ENCODE peak calls at places on chromosomes 7 and 10, in nine cellular contexts. A, R, G, E, V, U, J, X and Q are unnamed samples. For H3K27me3, the result is how much of the 10 kb centered on the place peaks cover.

GRCh38 chr10:105691811-105692210 is 1050.7 kb downstream of the SORCS3 start:
- DNase-seq in A (no peak), R (no peak), G (peak), E (no peak), V (no peak), U (peak), J (no peak), X (no peak), Q (no peak)

GRCh38 chr10:72328045-72328828 is 26.5 kb downstream of the DNAJB12 start:
- DNase-seq in A (peak), R (peak), G (no peak), E (peak), V (no peak), U (peak), J (peak), X (peak), Q (peak)

GRCh38 chr10:110226555-110226925 is 19.1 kb downstream of the MXI1 start:
- DNase-seq in A (peak), R (peak), G (peak), E (peak), V (no peak), U (peak), J (peak), X (peak), Q (peak)

GRCh38 chr10:70448236-70448635 is 6.8 kb upstream of the NODAL start:
- DNase-seq in A (no peak), R (no peak), G (no peak), E (no peak), V (no peak), U (no peak), J (no peak), X (no peak), Q (no peak)

GRCh38 chr10:7248148-7248547 is 162.7 kb downstream of the SFMBT2 start:
- DNase-seq in A (no peak), R (no peak), G (no peak), E (no peak), V (no peak), U (no peak), J (no peak), X (no peak), Q (no peak)

GRCh38 chr7:24290004-24290641 is 6.1 kb downstream of the NPY start:
- DNase-seq in A (no peak), R (peak), G (peak), E (peak), V (no peak), U (peak), J (no peak), X (no peak), Q (no peak)

GRCh38 chr10:124523301-124523871 is 61.8 kb downstream of the LHPP start:
- DNase-seq in A (no peak), R (no peak), G (no peak), E (no peak), V (no peak), U (no peak), J (no peak), X (no peak), Q (peak)

GRCh38 chr10:51860257-51860656 is 160.9 kb upstream of the CSTF2T start:
- DNase-seq in A (peak), R (no peak), G (no peak), E (peak), V (no peak), U (no peak), J (no peak), X (peak), Q (peak)

GRCh38 chr7:127792528-127793342 is 140.7 kb downstream of the SND1 start:
- DNase-seq in A (no peak), R (peak), G (no peak), E (no peak), V (peak), U (peak), J (no peak), X (no peak), Q (no peak)

GRCh38 chr7:26155531-26156375 is 3.8 kb downstream of the NFE2L3 start:
- DNase-seq in A (no peak), R (no peak), G (no peak), E (peak), V (no peak), U (no peak), J (no peak), X (no peak), Q (no peak)

GRCh38 chr7:92717982-92718716 is 118.2 kb downstream of the CDK6 start:
- DNase-seq in A (peak), R (peak), G (no peak), E (peak), V (no peak), U (no peak), J (peak), X (peak), Q (peak)

GRCh38 chr10:88245974-88246511 is 337.1 kb downstream of the RNLS start:
- DNase-seq in A (no peak), R (no peak), G (no peak), E (peak), V (no peak), U (peak), J (no peak), X (peak), Q (peak)

GRCh38 chr10:17120711-17121110 is 8.9 kb downstream of the CUBN start:
- DNase-seq in A (no peak), R (no peak), G (no peak), E (no peak), V (no peak), U (peak), J (no peak), X (no peak), Q (no peak)

GRCh38 chr7:50954716-50955115 is 172.0 kb upstream of the GRB10 start:
- DNase-seq in A (no peak), R (no peak), G (no peak), E (no peak), V (no peak), U (no peak), J (no peak), X (no peak), Q (no peak)

GRCh38 chr10:26365681-26366327 is 72.3 kb upstream of the APBB1IP start:
- DNase-seq in A (no peak), R (no peak), G (no peak), E (no peak), V (no peak), U (no peak), J (no peak), X (no peak), Q (no peak)

GRCh38 chr10:132836832-132837540 is 51.0 kb upstream of the NKX6-2 start:
- DNase-seq in A (peak), R (peak), G (no peak), E (peak), V (peak), U (peak), J (no peak), X (peak), Q (peak)

GRCh38 chr10:132401396-132402168 is 4.6 kb downstream of the PWWP2B start:
- DNase-seq in A (no peak), R (peak), G (no peak), E (no peak), V (no peak), U (no peak), J (no peak), X (no peak), Q (peak)

GRCh38 chr10:43336641-43337318 is 34.7 kb upstream of the FXYD4 start:
- DNase-seq in A (no peak), R (no peak), G (no peak), E (no peak), V (no peak), U (no peak), J (no peak), X (no peak), Q (no peak)

GRCh38 chr7:101315336-101315735 is 6.3 kb downstream of the IFT22 start:
- DNase-seq in A (no peak), R (peak), G (peak), E (peak), V (no peak), U (no peak), J (no peak), X (no peak), Q (no peak)

GRCh38 chr10:29140991-29141390 is 147.9 kb upstream of the LYZL1 start:
- DNase-seq in A (no peak), R (no peak), G (no peak), E (peak), V (no peak), U (no peak), J (no peak), X (no peak), Q (no peak)

GRCh38 chr10:133230387-133231195 is 574 bp downstream of the UTF1 start:
- DNase-seq in A (no peak), R (no peak), G (no peak), E (no peak), V (no peak), U (no peak), J (no peak), X (no peak), Q (no peak)

GRCh38 chr10:62894156-62894555 is 78.0 kb upstream of the EGR2 start:
- DNase-seq in A (no peak), R (no peak), G (no peak), E (no peak), V (no peak), U (no peak), J (no peak), X (no peak), Q (no peak)

GRCh38 chr7:138313829-138314178 is 146.3 kb upstream of the TRIM24 start:
- DNase-seq in A (no peak), R (no peak), G (no peak), E (no peak), V (no peak), U (no peak), J (no peak), X (no peak), Q (no peak)

GRCh38 chr7:159138508-159138907 is 6.2 kb downstream of the VIPR2 start:
- DNase-seq in A (no peak), R (no peak), G (no peak), E (no peak), V (no peak), U (no peak), J (no peak), X (no peak), Q (no peak)

GRCh38 chr10:60388709-60389241 is 900 bp downstream of the ANK3 start:
- DNase-seq in A (no peak), R (no peak), G (no peak), E (no peak), V (no peak), U (no peak), J (no peak), X (no peak), Q (no peak)

GRCh38 chr7:24129597-24129996 is 154.4 kb upstream of the NPY start:
- DNase-seq in A (no peak), R (no peak), G (no peak), E (peak), V (no peak), U (no peak), J (no peak), X (no peak), Q (no peak)

GRCh38 chr10:59808896-59809643 is 55.8 kb upstream of the MRLN start:
- DNase-seq in A (peak), R (peak), G (peak), E (peak), V (peak), U (peak), J (peak), X (peak), Q (peak)

GRCh38 chr7:13841284-13841683 is 148.2 kb downstream of the ETV1 start:
- DNase-seq in A (no peak), R (no peak), G (no peak), E (no peak), V (no peak), U (no peak), J (no peak), X (no peak), Q (no peak)

GRCh38 chr10:80500572-80501380 is 36.9 kb upstream of the SH2D4B start:
- DNase-seq in A (peak), R (peak), G (no peak), E (no peak), V (no peak), U (peak), J (peak), X (no peak), Q (no peak)

GRCh38 chr7:144827581-144828139 is 8.2 kb downstream of the TPK1 start:
- DNase-seq in A (no peak), R (no peak), G (no peak), E (peak), V (no peak), U (no peak), J (no peak), X (no peak), Q (no peak)

GRCh38 chr10:79403441-79404230 is 41.8 kb downstream of the ZCCHC24 start:
- DNase-seq in A (peak), R (no peak), G (no peak), E (no peak), V (no peak), U (peak), J (peak), X (peak), Q (peak)

GRCh38 chr7:135414850-135415439 is 95.0 kb downstream of the CNOT4 start:
- DNase-seq in A (no peak), R (peak), G (peak), E (peak), V (peak), U (peak), J (no peak), X (no peak), Q (no peak)

GRCh38 chr7:418636-419280 is 100.9 kb downstream of the PDGFA start:
- DNase-seq in A (no peak), R (no peak), G (no peak), E (no peak), V (no peak), U (peak), J (no peak), X (peak), Q (peak)

DNA sequence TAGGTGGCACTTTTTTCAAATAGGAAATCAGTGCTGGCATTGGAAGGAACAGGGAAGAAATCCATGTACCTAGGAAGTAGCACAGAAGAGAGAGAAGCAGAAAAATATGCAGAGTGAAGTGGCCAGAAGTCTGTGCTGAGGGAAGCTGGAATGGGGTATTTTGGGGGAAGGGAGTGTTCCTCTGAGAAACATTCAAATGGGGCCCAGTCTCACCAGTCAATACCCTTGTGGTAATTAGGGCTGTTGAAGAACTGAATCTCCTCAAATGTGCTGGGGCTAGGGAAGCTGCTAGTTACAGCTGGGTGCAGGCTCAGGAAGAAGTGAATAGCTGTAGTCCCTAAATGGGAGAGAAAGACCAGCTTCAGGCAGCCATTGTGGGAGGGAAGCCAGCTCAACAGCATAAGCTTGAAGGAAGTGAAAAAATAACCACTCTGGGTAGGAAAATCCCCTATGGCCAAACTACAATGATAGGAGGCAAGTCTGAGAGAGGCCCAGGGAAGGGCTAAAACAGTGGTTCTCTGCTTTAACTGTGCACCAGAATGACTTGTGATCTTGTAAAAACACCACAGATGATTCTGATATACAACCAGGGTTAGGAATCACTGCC is 7.6 kb downstream of the NDST2 start:
- DNase-seq in A (no peak), R (no peak), G (no peak), E (no peak), V (no peak), U (no peak), J (no peak), X (no peak), Q (no peak)
- TF ChIP-seq POLR2A in A (no peak), R (no peak), G (no peak), E (no peak), V (no peak), U (no peak), J (no peak), X (no peak), Q (no peak)

GRCh38 chr10:18501610-18502009 is 149.8 kb downstream of the NSUN6 start:
- DNase-seq in A (no peak), R (no peak), G (no peak), E (no peak), V (no peak), U (no peak), J (no peak), X (no peak), Q (no peak)
- H3K27me3 ChIP-seq in A (under half), R (under half), G (under half), E (under half), V (under half), U (under half), J (under half), X (under half), Q (under half)

GRCh38 chr7:99344061-99344647 is 18.5 kb downstream of the ARPC1A start:
- DNase-seq in A (no peak), R (no peak), G (no peak), E (no peak), V (no peak), U (no peak), J (no peak), X (no peak), Q (no peak)
- TF ChIP-seq POLR2A in A (no peak), R (no peak), G (no peak), E (no peak), V (no peak), U (no peak), J (no peak), X (no peak), Q (no peak)

DNA sequence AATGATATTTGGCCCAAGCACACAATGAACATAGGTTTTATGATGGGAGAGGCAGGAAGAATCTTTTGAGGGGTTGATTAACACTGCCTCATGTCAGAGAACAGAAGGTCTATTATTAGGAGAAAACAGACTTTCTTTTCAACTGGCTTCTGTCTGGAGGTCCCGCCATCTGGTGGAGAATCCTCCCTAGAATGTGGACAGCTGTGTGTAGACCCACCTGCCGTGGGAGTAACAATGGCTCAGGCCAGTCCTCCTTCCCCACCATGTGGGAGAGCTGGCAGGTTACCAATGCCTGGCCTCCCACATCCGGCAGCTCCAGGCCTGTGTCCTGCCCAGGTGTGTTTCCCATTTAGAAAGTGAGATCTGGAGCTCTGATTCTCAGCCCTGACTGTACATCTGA is 70.4 kb upstream of the AOAH start:
- DNase-seq in A (no peak), R (peak), G (no peak), E (no peak), V (no peak), U (peak), J (no peak), X (no peak), Q (no peak)
- H3K27me3 ChIP-seq in A (under half), R (under half), G (under half), E (under half), V (under half), U (under half), J (under half), X (under half), Q (under half)

DNA sequence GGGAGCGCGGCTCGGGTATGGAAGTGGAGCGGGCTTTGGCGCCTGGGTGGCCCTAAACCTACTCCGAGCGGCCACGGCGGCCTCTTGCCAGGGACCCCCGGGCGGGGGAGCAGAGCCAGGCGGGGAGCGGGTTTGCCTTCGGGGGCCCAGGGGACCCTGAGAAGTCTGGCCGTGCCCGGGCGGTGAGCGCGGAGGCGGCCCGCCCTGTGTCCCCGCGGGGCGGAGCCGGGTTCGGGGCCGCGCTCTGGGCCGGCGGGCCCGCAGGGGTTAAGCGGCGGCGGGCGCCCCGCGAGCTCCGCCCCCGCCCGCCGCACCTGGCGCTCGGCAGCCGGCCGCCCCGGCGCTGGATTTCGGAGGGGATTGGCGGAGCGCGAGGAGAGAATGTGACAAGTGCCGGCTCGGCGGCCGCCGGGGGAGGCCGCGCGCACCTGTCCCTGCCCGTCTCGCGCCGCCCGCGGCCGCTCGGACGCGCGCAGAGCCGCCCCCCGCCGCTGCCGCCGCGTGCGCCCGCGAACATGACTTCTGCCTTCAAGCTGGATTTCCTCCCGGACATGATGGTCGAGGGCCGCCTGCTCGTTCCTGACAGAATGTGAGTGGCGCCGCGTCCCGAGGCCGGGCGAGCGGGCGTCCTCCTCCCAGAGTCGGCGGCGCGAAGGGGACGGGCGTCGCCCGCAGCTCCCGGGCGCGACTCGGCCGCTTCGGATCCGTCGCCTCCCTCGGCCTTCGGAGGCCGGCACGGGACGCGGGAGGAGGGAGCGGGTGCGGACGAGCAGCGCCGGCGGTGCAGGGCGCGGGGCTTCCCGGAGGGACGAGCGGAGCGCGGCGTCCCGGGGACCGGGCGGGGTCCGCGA is at the start of gene CELF2:
- DNase-seq in A (peak), R (peak), G (no peak), E (no peak), V (peak), U (peak), J (peak), X (peak), Q (peak)
- TF ChIP-seq POLR2A in A (no peak), R (no peak), G (no peak), E (no peak), V (no peak), U (no peak), J (peak), X (peak), Q (no peak)

GRCh38 chr10:31062856-31063255 is 31.2 kb upstream of the ZNF438 start:
- DNase-seq in A (no peak), R (no peak), G (no peak), E (peak), V (no peak), U (no peak), J (no peak), X (no peak), Q (no peak)

GRCh38 chr10:31059323-31059722 is 27.7 kb upstream of the ZNF438 start:
- DNase-seq in A (no peak), R (no peak), G (peak), E (no peak), V (no peak), U (no peak), J (no peak), X (no peak), Q (no peak)

GRCh38 chr10:31063839-31064238 is 32.2 kb upstream of the ZNF438 start:
- DNase-seq in A (no peak), R (no peak), G (no peak), E (no peak), V (no peak), U (no peak), J (no peak), X (no peak), Q (no peak)

GRCh38 chr10:31061941-31062340 is 30.3 kb upstream of the ZNF438 start:
- DNase-seq in A (no peak), R (no peak), G (no peak), E (no peak), V (no peak), U (no peak), J (no peak), X (no peak), Q (no peak)

GRCh38 chr10:31064334-31064733 is 32.7 kb upstream of the ZNF438 start:
- DNase-seq in A (peak), R (no peak), G (no peak), E (peak), V (no peak), U (peak), J (peak), X (peak), Q (peak)
- H3K27me3 ChIP-seq in A (under half), R (under half), G (under half), E (under half), V (under half), U (under half), J (under half), X (under half), Q (under half)

GRCh38 chr7:55017841-55018240 is 976 bp upstream of the EGFR start:
- DNase-seq in A (no peak), R (no peak), G (no peak), E (no peak), V (no peak), U (no peak), J (no peak), X (no peak), Q (no peak)

GRCh38 chr7:55019329-55019690 is 493 bp downstream of the EGFR start:
- DNase-seq in A (peak), R (peak), G (no peak), E (no peak), V (no peak), U (peak), J (peak), X (peak), Q (peak)

GRCh38 chr7:55016061-55016745 is 2.6 kb upstream of the EGFR start:
- DNase-seq in A (no peak), R (no peak), G (no peak), E (no peak), V (no peak), U (no peak), J (no peak), X (no peak), Q (no peak)

GRCh38 chr7:55018361-55019328 is at the start of gene EGFR:
- DNase-seq in A (peak), R (peak), G (peak), E (peak), V (no peak), U (peak), J (peak), X (peak), Q (peak)

GRCh38 chr7:55016746-55017090 is 2.1 kb upstream of the EGFR start:
- DNase-seq in A (no peak), R (no peak), G (no peak), E (no peak), V (no peak), U (no peak), J (no peak), X (no peak), Q (no peak)
- TF ChIP-seq POLR2A in A (no peak), R (no peak), G (no peak), E (no peak), V (no peak), U (no peak), J (no peak), X (no peak), Q (no peak)